ENCODE peak calls at places on chromosome 2, in eight cellular contexts. T, H, E, F, M, L, Q and N are unnamed samples.

GRCh38 chr2:134416018-134416417 is 162.1 kb downstream of the MGAT5 start:
- DNase-seq in T (no peak), M (no peak), L (no peak), Q (no peak), E (no peak), H (no peak), F (no peak), N (no peak)

GRCh38 chr2:85011747-85012146 is 40.8 kb downstream of the KCMF1 start:
- DNase-seq in T (peak), L (no peak), E (no peak), H (no peak), Q (no peak), F (no peak), M (no peak), N (no peak)

GRCh38 chr2:232611559-232612218 is 21.7 kb upstream of the EFHD1 start:
- DNase-seq in T (peak), E (peak), M (peak), H (peak), F (no peak), L (peak), Q (peak), N (peak)

GRCh38 chr2:238117199-238118154 is 17.3 kb downstream of the ESPNL start:
- DNase-seq in T (no peak), H (peak), E (no peak), M (no peak), Q (no peak), F (no peak), L (no peak), N (no peak)

GRCh38 chr2:60294901-60295590 is 258.4 kb downstream of the BCL11A start:
- DNase-seq in L (no peak), M (no peak), E (no peak), T (no peak), H (no peak), Q (no peak), F (peak), N (no peak)

GRCh38 chr2:25168256-25169072 is at the start of gene POMC:
- DNase-seq in M (no peak), E (peak), F (no peak), T (peak), H (peak), L (peak), Q (peak), N (no peak)

GRCh38 chr2:70675862-70676261 is 92.1 kb downstream of the ADD2 start:
- DNase-seq in Q (no peak), T (no peak), E (no peak), M (no peak), L (no peak), H (no peak), F (no peak), N (no peak)

GRCh38 chr2:111702119-111702808 is 181.7 kb downstream of the ANAPC1 start:
- DNase-seq in T (peak), M (no peak), Q (peak), L (peak), F (peak), H (peak), E (peak), N (peak)